ENCODE peak calls at places on chromosome 17, in nine cellular contexts. One of them, this sample, is unnamed.
A peak's percentile ranks its signal among the peaks of the same experiment; 100 is the strongest.

GRCh38 chr17:30236807-30237206 is 1.3 kb upstream of the SLC6A4 start:
- DNase-seq in spleen: peak; percentile 80
- DNase-seq in stomach: peak; percentile 59
- DNase-seq in tibial nerve: peak; percentile 18
- DNase-seq in GM12892: peak; percentile 46
- DNase-seq in breast epithelium: no peak
- DNase-seq in IMR-90: no peak
- DNase-seq in H54: no peak
- DNase-seq in esophagus squamous epithelium: no peak
- DNase-seq in this sample: no peak

GRCh38 chr17:15741624-15742023 is 9.5 kb downstream of the TBC1D26 start:
- DNase-seq in spleen: no peak
- DNase-seq in stomach: no peak
- DNase-seq in tibial nerve: no peak
- DNase-seq in GM12892: no peak
- DNase-seq in breast epithelium: no peak
- DNase-seq in IMR-90: no peak
- DNase-seq in H54: no peak
- DNase-seq in esophagus squamous epithelium: no peak
- DNase-seq in this sample: no peak

GRCh38 chr17:27888945-27889344 is 4.2 kb downstream of the LYRM9 start:
- DNase-seq in spleen: no peak
- DNase-seq in stomach: peak; percentile 35
- DNase-seq in tibial nerve: no peak
- DNase-seq in GM12892: no peak
- DNase-seq in breast epithelium: no peak
- DNase-seq in IMR-90: peak; percentile 4
- DNase-seq in H54: peak; percentile 25
- DNase-seq in esophagus squamous epithelium: no peak
- DNase-seq in this sample: no peak

GRCh38 chr17:18974407-18975149 is 22.6 kb downstream of the SLC5A10 start:
- DNase-seq in spleen: no peak
- DNase-seq in stomach: no peak
- DNase-seq in tibial nerve: no peak
- DNase-seq in GM12892: no peak
- DNase-seq in breast epithelium: no peak
- DNase-seq in IMR-90: peak; percentile 40
- DNase-seq in H54: peak; percentile 83
- DNase-seq in esophagus squamous epithelium: no peak
- DNase-seq in this sample: no peak

GRCh38 chr17:27545562-27546229 is 85.3 kb upstream of the LGALS9 start:
- DNase-seq in spleen: peak; percentile 28
- DNase-seq in stomach: no peak
- DNase-seq in tibial nerve: no peak
- DNase-seq in GM12892: no peak
- DNase-seq in breast epithelium: no peak
- DNase-seq in IMR-90: peak; percentile 51
- DNase-seq in H54: no peak
- DNase-seq in esophagus squamous epithelium: no peak
- DNase-seq in this sample: no peak

GRCh38 chr17:59355030-59355694 is 23.7 kb downstream of the YPEL2 start:
- DNase-seq in spleen: no peak
- DNase-seq in stomach: no peak
- DNase-seq in tibial nerve: no peak
- DNase-seq in GM12892: no peak
- DNase-seq in breast epithelium: no peak
- DNase-seq in IMR-90: no peak
- DNase-seq in H54: no peak
- DNase-seq in esophagus squamous epithelium: no peak
- DNase-seq in this sample: no peak

GRCh38 chr17:15321556-15322250 is 19.7 kb downstream of the TEKT3 start:
- DNase-seq in spleen: no peak
- DNase-seq in stomach: no peak
- DNase-seq in tibial nerve: no peak
- DNase-seq in GM12892: no peak
- DNase-seq in breast epithelium: no peak
- DNase-seq in IMR-90: peak; percentile 79
- DNase-seq in H54: no peak
- DNase-seq in esophagus squamous epithelium: no peak
- DNase-seq in this sample: no peak

GRCh38 chr17:179066-179432 is 2.4 kb downstream of the DOC2B start:
- DNase-seq in spleen: no peak
- DNase-seq in stomach: no peak
- DNase-seq in tibial nerve: no peak
- DNase-seq in GM12892: no peak
- DNase-seq in breast epithelium: no peak
- DNase-seq in IMR-90: no peak
- DNase-seq in H54: peak; percentile 83
- DNase-seq in esophagus squamous epithelium: no peak
- DNase-seq in this sample: no peak

GRCh38 chr17:74464730-74465377 is 1.6 kb upstream of the CD300A start:
- DNase-seq in spleen: no peak
- DNase-seq in stomach: no peak
- DNase-seq in tibial nerve: no peak
- DNase-seq in GM12892: no peak
- DNase-seq in breast epithelium: no peak
- DNase-seq in IMR-90: no peak
- DNase-seq in H54: no peak
- DNase-seq in esophagus squamous epithelium: no peak
- DNase-seq in this sample: no peak

GRCh38 chr17:6509295-6509771 is 47.0 kb downstream of the PITPNM3 start:
- DNase-seq in spleen: no peak
- DNase-seq in stomach: no peak
- DNase-seq in tibial nerve: no peak
- DNase-seq in GM12892: no peak
- DNase-seq in breast epithelium: no peak
- DNase-seq in IMR-90: peak; percentile 37
- DNase-seq in H54: no peak
- DNase-seq in esophagus squamous epithelium: no peak
- DNase-seq in this sample: peak; percentile 55

GRCh38 chr17:43134774-43135453 is 9.8 kb upstream of the BRCA1 start:
- DNase-seq in spleen: no peak
- DNase-seq in stomach: no peak
- DNase-seq in tibial nerve: no peak
- DNase-seq in GM12892: no peak
- DNase-seq in breast epithelium: no peak
- DNase-seq in IMR-90: no peak
- DNase-seq in H54: no peak
- DNase-seq in esophagus squamous epithelium: no peak
- DNase-seq in this sample: peak; percentile 35

GRCh38 chr17:7673239-7673638 is 14.1 kb downstream of the TP53 start:
- DNase-seq in spleen: no peak
- DNase-seq in stomach: peak; percentile 31
- DNase-seq in tibial nerve: no peak
- DNase-seq in GM12892: no peak
- DNase-seq in breast epithelium: no peak
- DNase-seq in IMR-90: no peak
- DNase-seq in H54: no peak
- DNase-seq in esophagus squamous epithelium: no peak
- DNase-seq in this sample: no peak

GRCh38 chr17:74356640-74357465 is 4.8 kb downstream of the BTBD17 start:
- DNase-seq in spleen: no peak
- DNase-seq in stomach: no peak
- DNase-seq in tibial nerve: no peak
- DNase-seq in GM12892: no peak
- DNase-seq in breast epithelium: no peak
- DNase-seq in IMR-90: no peak
- DNase-seq in H54: no peak
- DNase-seq in esophagus squamous epithelium: no peak
- DNase-seq in this sample: no peak

GRCh38 chr17:78476149-78476548 is 97.7 kb downstream of the PGS1 start:
- DNase-seq in spleen: no peak
- DNase-seq in stomach: no peak
- DNase-seq in tibial nerve: no peak
- DNase-seq in GM12892: no peak
- DNase-seq in breast epithelium: no peak
- DNase-seq in IMR-90: no peak
- DNase-seq in H54: no peak
- DNase-seq in esophagus squamous epithelium: no peak
- DNase-seq in this sample: no peak

GRCh38 chr17:58232707-58233156 is 5.7 kb upstream of the LPO start:
- DNase-seq in spleen: no peak
- DNase-seq in stomach: no peak
- DNase-seq in tibial nerve: no peak
- DNase-seq in GM12892: peak; percentile 43
- DNase-seq in breast epithelium: no peak
- DNase-seq in IMR-90: peak; percentile 97
- DNase-seq in H54: peak; percentile 50
- DNase-seq in esophagus squamous epithelium: no peak
- DNase-seq in this sample: no peak

DNA sequence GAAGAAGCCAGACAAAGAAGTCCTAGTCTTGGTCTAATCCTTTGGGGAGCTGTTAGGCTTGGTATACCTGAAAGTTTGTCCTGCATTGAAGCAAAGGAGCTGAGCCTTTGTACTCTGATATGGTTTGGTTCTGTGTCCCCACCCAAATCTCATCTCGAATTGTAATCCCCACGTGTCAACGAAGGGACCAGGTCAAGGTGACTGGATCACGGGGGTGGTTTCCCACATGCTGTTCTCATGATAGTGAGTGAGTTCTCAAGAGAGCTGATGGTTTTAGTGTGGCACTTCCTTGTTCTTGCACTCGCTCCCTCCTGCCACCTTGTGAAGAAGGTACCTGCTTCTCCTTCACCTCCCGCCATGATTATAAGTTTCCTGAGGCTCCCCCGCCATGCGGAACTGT is 33.6 kb downstream of the FAM20A start:
- DNase-seq in spleen: no peak
- DNase-seq in stomach: no peak
- DNase-seq in tibial nerve: no peak
- DNase-seq in GM12892: no peak
- DNase-seq in breast epithelium: no peak
- DNase-seq in IMR-90: no peak
- DNase-seq in H54: no peak
- DNase-seq in esophagus squamous epithelium: no peak
- DNase-seq in this sample: no peak
- TF ChIP-seq POLR2A in spleen: no peak
- TF ChIP-seq POLR2A in stomach: no peak
- TF ChIP-seq POLR2A in tibial nerve: no peak
- TF ChIP-seq POLR2A in GM12892: no peak
- TF ChIP-seq POLR2A in breast epithelium: no peak
- TF ChIP-seq POLR2A in IMR-90: no peak
- TF ChIP-seq POLR2A in H54: no peak
- TF ChIP-seq POLR2A in esophagus squamous epithelium: no peak
- TF ChIP-seq POLR2A in this sample: no peak

GRCh38 chr17:75722076-75722475 is 817 bp downstream of the ITGB4 start:
- DNase-seq in spleen: peak; percentile 86
- DNase-seq in stomach: peak; percentile 61
- DNase-seq in tibial nerve: no peak
- DNase-seq in GM12892: no peak
- DNase-seq in breast epithelium: no peak
- DNase-seq in IMR-90: no peak
- DNase-seq in H54: no peak
- DNase-seq in esophagus squamous epithelium: no peak
- DNase-seq in this sample: no peak
- TF ChIP-seq POLR2A in spleen: no peak
- TF ChIP-seq POLR2A in stomach: no peak
- TF ChIP-seq POLR2A in tibial nerve: peak; percentile 18
- TF ChIP-seq POLR2A in GM12892: no peak
- TF ChIP-seq POLR2A in breast epithelium: no peak
- TF ChIP-seq POLR2A in IMR-90: no peak
- TF ChIP-seq POLR2A in H54: no peak
- TF ChIP-seq POLR2A in esophagus squamous epithelium: no peak
- TF ChIP-seq POLR2A in this sample: no peak

DNA sequence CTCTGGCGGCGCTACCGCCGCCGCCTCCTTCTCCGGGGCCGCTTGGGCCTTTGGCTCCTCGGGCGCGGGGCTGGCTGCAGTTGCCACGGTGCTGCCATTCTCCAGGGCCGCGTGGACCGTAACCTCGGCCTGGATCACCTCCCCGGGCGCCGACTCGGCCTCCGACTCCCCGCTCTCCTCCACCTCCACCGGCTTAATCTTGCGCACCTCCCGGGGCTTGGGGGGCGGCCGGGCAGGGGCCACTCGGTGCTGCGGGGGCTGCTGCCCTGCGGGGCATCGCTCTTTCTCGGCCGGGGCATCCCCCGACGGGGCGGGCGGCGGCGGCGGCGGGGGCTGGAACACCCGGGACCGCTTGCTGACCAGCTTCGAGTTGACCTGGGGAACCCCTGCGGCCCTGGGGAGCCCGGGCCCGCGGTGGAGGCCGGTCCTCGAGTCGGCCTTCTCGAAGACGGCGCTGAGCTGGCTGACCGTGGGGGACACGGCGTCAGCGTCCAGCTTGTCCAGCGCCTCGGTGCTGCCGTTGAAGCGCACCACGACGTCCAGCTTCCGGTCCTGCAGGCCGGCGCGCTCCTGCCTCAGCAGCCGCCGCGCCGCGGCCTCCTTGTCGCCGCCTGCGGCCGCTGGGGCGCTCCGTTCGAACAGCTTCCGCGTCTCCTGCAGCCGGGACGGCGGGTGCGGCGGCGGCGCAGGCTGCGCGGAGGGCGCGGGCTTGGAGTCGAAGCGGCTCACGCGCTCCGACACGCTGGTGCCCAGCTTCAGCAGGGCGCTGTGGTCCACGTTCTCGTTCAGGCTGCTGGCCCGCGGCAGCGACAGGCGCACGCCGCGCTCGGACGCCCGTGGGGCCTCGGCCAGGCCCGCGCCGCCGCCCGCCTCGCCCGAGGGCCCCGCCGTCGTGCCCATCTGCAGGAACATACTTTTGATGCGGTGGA is 788 bp downstream of the PPP1R9B start:
- DNase-seq in spleen: peak; percentile 95
- DNase-seq in stomach: peak; percentile 77
- DNase-seq in tibial nerve: no peak
- DNase-seq in GM12892: no peak
- DNase-seq in breast epithelium: no peak
- DNase-seq in IMR-90: peak; percentile 48
- DNase-seq in H54: no peak
- DNase-seq in esophagus squamous epithelium: no peak
- DNase-seq in this sample: peak; percentile 80
- TF ChIP-seq POLR2A in spleen: no peak
- TF ChIP-seq POLR2A in stomach: no peak
- TF ChIP-seq POLR2A in tibial nerve: no peak
- TF ChIP-seq POLR2A in GM12892: no peak
- TF ChIP-seq POLR2A in breast epithelium: no peak
- TF ChIP-seq POLR2A in IMR-90: no peak
- TF ChIP-seq POLR2A in H54: no peak
- TF ChIP-seq POLR2A in esophagus squamous epithelium: peak; percentile 31
- TF ChIP-seq POLR2A in this sample: no peak

GRCh38 chr17:35449371-35449931 is 885 bp upstream of the SLFN13 start:
- DNase-seq in spleen: peak; percentile 86
- DNase-seq in stomach: peak; percentile 30
- DNase-seq in tibial nerve: no peak
- DNase-seq in GM12892: peak; percentile 22
- DNase-seq in breast epithelium: no peak
- DNase-seq in IMR-90: no peak
- DNase-seq in H54: no peak
- DNase-seq in esophagus squamous epithelium: no peak
- DNase-seq in this sample: peak; percentile 80

GRCh38 chr17:35447494-35447893 is 1.1 kb downstream of the SLFN13 start:
- DNase-seq in spleen: no peak
- DNase-seq in stomach: no peak
- DNase-seq in tibial nerve: no peak
- DNase-seq in GM12892: no peak
- DNase-seq in breast epithelium: no peak
- DNase-seq in IMR-90: no peak
- DNase-seq in H54: no peak
- DNase-seq in esophagus squamous epithelium: no peak
- DNase-seq in this sample: no peak

GRCh38 chr17:35448214-35448898 is at the start of gene SLFN13:
- DNase-seq in spleen: peak; percentile 96
- DNase-seq in stomach: peak; percentile 87
- DNase-seq in tibial nerve: peak; percentile 31
- DNase-seq in GM12892: peak; percentile 74
- DNase-seq in breast epithelium: peak; percentile 78
- DNase-seq in IMR-90: peak; percentile 64
- DNase-seq in H54: peak; percentile 38
- DNase-seq in esophagus squamous epithelium: peak; percentile 41
- DNase-seq in this sample: peak; percentile 90

GRCh38 chr17:35448899-35449227 is 297 bp upstream of the SLFN13 start:
- DNase-seq in spleen: no peak
- DNase-seq in stomach: no peak
- DNase-seq in tibial nerve: no peak
- DNase-seq in GM12892: no peak
- DNase-seq in breast epithelium: no peak
- DNase-seq in IMR-90: no peak
- DNase-seq in H54: no peak
- DNase-seq in esophagus squamous epithelium: no peak
- DNase-seq in this sample: no peak
- TF ChIP-seq POLR2A in spleen: no peak
- TF ChIP-seq POLR2A in stomach: no peak
- TF ChIP-seq POLR2A in tibial nerve: no peak
- TF ChIP-seq POLR2A in GM12892: no peak
- TF ChIP-seq POLR2A in breast epithelium: no peak
- TF ChIP-seq POLR2A in IMR-90: no peak
- TF ChIP-seq POLR2A in H54: no peak
- TF ChIP-seq POLR2A in esophagus squamous epithelium: no peak
- TF ChIP-seq POLR2A in this sample: no peak